ENCODE peak calls at places on chromosome 5, in six cellular contexts. W is CD8-positive, alpha-beta T cell; D is dorsolateral prefrontal cortex; V is tibial artery; H is upper lobe of right lung; R is testis. B is an unnamed sample.

GRCh38 chr5:5335115-5335514 is 87.4 kb upstream of the ICE1 start:
- DNase-seq in V (no peak), H (no peak), W (no peak), D (no peak), R (no peak), B (no peak)

GRCh38 chr5:112338681-112339337 is 80.3 kb downstream of the EPB41L4A start:
- DNase-seq in V (peak), D (no peak), H (no peak), W (no peak), R (no peak), B (no peak)

GRCh38 chr5:40505031-40505430 is 174.7 kb upstream of the PTGER4 start:
- DNase-seq in W (no peak), V (no peak), D (no peak), R (no peak), H (no peak), B (no peak)

GRCh38 chr5:170985486-170985885 is 123.7 kb downstream of the RANBP17 start:
- DNase-seq in H (no peak), V (no peak), W (no peak), R (no peak), D (no peak), B (no peak)

GRCh38 chr5:69231851-69232250 is 2.8 kb upstream of the CDK7 start:
- DNase-seq in R (no peak), W (no peak), D (no peak), V (no peak), H (peak), B (no peak)

GRCh38 chr5:159891371-159891770 is 24.9 kb upstream of the ADRA1B start:
- DNase-seq in W (no peak), V (no peak), D (no peak), R (no peak), H (no peak), B (no peak)

GRCh38 chr5:75678155-75678554 is 39.1 kb downstream of the POC5 start:
- DNase-seq in W (no peak), H (no peak), R (no peak), V (no peak), D (no peak), B (no peak)

GRCh38 chr5:119328753-119329602 is 26.8 kb upstream of the TNFAIP8 start:
- DNase-seq in H (no peak), D (no peak), R (no peak), V (no peak), W (peak), B (no peak)

GRCh38 chr5:36887532-36887931 is 11.0 kb downstream of the NIPBL start:
- DNase-seq in H (no peak), D (no peak), W (no peak), V (no peak), R (no peak), B (no peak)

GRCh38 chr5:80034962-80035821 is at the start of gene THBS4:
- DNase-seq in D (peak), W (no peak), H (no peak), R (no peak), V (no peak), B (no peak)

GRCh38 chr5:141674747-141675146 is 7.3 kb downstream of the ARAP3 start:
- DNase-seq in H (no peak), V (no peak), D (no peak), W (no peak), R (no peak), B (no peak)

GRCh38 chr5:32474201-32474854 is 29.8 kb upstream of the ZFR start:
- DNase-seq in H (no peak), W (no peak), D (no peak), V (no peak), R (no peak), B (no peak)

GRCh38 chr5:181133610-181134231 is 2.8 kb upstream of the OR2V1 start:
- DNase-seq in R (peak), H (no peak), D (no peak), W (no peak), V (peak), B (no peak)

DNA sequence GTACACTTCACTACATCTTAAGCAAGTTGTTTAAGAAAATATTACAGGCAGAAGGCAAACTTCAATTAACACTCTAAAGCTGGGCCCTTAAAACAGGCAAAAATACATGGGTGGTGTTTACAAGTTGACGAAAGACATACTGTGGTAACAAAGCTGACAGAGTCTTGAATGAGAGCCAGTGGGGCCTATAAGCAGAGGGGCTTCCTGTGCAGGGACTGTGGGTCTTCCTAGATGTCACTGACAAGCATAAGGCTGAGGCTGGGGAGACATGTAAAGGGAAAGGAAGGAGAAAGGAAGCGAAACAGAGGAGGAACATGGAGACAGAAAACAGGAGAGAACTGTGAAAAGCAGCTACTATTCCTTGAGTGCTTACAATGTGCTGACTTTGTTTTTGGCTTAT is 308.0 kb upstream of the RPS23 start:
- DNase-seq in V (no peak), D (no peak), R (no peak), W (no peak), H (no peak), B (no peak)
- H3K27ac ChIP-seq in V (peak), D (no peak), R (peak), W (no peak), H (no peak), B (peak)

DNA sequence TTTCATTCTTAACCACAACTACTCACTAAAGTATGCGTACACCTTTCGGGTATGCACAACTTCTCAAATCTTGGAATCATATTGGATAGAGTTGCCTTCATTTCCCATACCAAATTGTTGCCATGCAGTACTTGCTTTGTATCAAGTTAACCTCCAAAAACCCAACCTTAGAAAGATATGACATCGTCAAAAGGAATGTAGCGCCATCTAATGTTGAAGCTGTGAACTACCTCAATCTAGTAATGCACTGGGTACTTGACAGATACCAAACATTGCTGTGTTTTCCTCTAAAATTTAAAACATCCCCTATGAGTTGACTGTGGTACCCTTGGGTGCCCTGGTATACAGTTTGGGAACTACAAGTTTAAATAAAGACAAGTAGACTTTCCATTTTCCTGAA is 318.4 kb downstream of the ARL15 start:
- DNase-seq in R (no peak), V (no peak), D (no peak), W (no peak), H (no peak), B (no peak)
- TF ChIP-seq CTCF in R (no peak), V (no peak), D (peak), W (no peak), H (peak), B (no peak)

GRCh38 chr5:154817815-154818214 is 32.6 kb downstream of the FAXDC2 start:
- DNase-seq in H (no peak), D (no peak), V (no peak), R (no peak), W (no peak), B (no peak)
- H3K27ac ChIP-seq in H (no peak), D (peak), V (no peak), R (peak), W (no peak), B (no peak)

DNA sequence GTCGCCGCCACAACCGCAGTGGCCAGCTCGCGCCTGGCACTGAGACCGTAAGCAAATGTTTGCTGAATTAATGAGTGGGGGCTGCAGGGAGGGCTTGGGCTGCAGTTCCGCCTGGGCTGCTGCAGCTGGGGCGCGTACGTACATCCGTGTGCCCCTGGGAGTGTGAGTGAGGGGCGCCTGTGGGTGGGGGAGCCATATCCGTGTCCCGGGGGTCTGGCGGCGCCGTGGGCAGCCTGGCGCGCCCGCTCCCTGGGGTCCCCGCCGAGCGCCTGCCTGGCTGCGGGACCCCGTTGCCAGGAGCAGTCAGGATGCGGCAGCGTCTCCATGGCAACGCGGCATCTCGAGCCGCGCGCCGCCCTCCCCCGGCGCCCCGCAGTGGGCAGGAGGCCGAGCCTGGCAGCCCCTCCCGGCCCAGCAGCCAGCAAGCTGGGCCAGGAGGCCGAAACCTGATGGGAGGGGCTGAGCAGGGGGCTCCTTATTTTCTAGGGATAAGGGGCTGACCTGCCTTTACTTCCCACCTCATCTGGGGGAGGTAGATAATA is 31.3 kb upstream of the PSD2 start:
- DNase-seq in D (peak), H (no peak), W (peak), R (no peak), V (no peak), B (no peak)
- TF ChIP-seq CTCF in D (peak), H (no peak), W (no peak), R (no peak), V (no peak), B (no peak)

GRCh38 chr5:132591140-132591539 is 34.4 kb downstream of the RAD50 start:
- DNase-seq in D (no peak), H (no peak), R (no peak), W (no peak), V (no peak), B (no peak)
- H3K27ac ChIP-seq in D (no peak), H (no peak), R (no peak), W (no peak), V (no peak), B (no peak)

GRCh38 chr5:123670981-123671557 is 159.1 kb downstream of the CSNK1G3 start:
- DNase-seq in H (no peak), W (peak), V (peak), R (peak), D (no peak), B (no peak)

GRCh38 chr5:123664961-123665360 is 153.0 kb downstream of the CSNK1G3 start:
- DNase-seq in H (no peak), V (no peak), W (no peak), R (no peak), D (no peak), B (no peak)

GRCh38 chr5:123665822-123666371 is 153.9 kb downstream of the CSNK1G3 start:
- DNase-seq in W (no peak), R (no peak), D (no peak), V (no peak), H (no peak), B (no peak)
- TF ChIP-seq CTCF in W (no peak), R (no peak), D (no peak), V (no peak), H (no peak), B (no peak)

GRCh38 chr5:174556756-174557155 is 167.6 kb upstream of the MSX2 start:
- DNase-seq in R (no peak), D (no peak), H (no peak), V (no peak), W (no peak), B (no peak)

GRCh38 chr5:174558190-174558589 is 166.2 kb upstream of the MSX2 start:
- DNase-seq in D (no peak), H (no peak), R (no peak), V (no peak), W (no peak), B (no peak)

GRCh38 chr5:174559566-174560090 is 164.8 kb upstream of the MSX2 start:
- DNase-seq in D (no peak), H (no peak), W (no peak), R (no peak), V (no peak), B (peak)

GRCh38 chr5:174560861-174561260 is 163.5 kb upstream of the MSX2 start:
- DNase-seq in H (no peak), V (no peak), W (no peak), R (no peak), D (no peak), B (no peak)

GRCh38 chr5:174559141-174559540 is 165.2 kb upstream of the MSX2 start:
- DNase-seq in W (no peak), R (no peak), H (no peak), D (no peak), V (no peak), B (no peak)
- H3K27ac ChIP-seq in W (no peak), R (no peak), H (no peak), D (no peak), V (no peak), B (no peak)

GRCh38 chr5:13227520-13227919 is 717.0 kb downstream of the DNAH5 start:
- DNase-seq in D (no peak), V (no peak), W (no peak), R (no peak), H (no peak), B (no peak)
- TF ChIP-seq CTCF in D (no peak), V (no peak), W (no peak), R (no peak), H (no peak), B (no peak)

GRCh38 chr5:176144508-176144907 is 93.7 kb upstream of the SIMC1 start:
- DNase-seq in V (no peak), H (no peak), W (no peak), D (no peak), R (no peak), B (no peak)
- H3K27ac ChIP-seq in V (no peak), H (no peak), W (no peak), D (no peak), R (no peak), B (no peak)

B was measured in coronary artery.